ENCODE peak calls at places on chromosomes 4 and X, in nine cellular contexts. R is sigmoid colon, D is heart left ventricle, Z is left lung, B is stomach, O is upper lobe of right lung, P is right lobe of liver, Q is upper lobe of left lung, I is GM23338. J is an unnamed sample.

GRCh38 chrX:100413231-100413630 is 3.2 kb upstream of the PCDH19 start:
- DNase-seq in B (peak; percentile 44), Z (no peak), R (no peak), D (peak; percentile 48), O (no peak), Q (no peak), P (no peak), I (peak; percentile 80), J (no peak)

GRCh38 chr4:88112856-88113255 is 45.6 kb downstream of the ABCG2 start:
- DNase-seq in I (no peak), R (no peak), B (no peak), Z (no peak), P (no peak), O (no peak), D (no peak), Q (no peak), J (no peak)

GRCh38 chr4:71777891-71778290 is 6.0 kb downstream of the GC start:
- DNase-seq in P (no peak), Z (no peak), Q (no peak), O (no peak), R (no peak), B (no peak), I (no peak), D (no peak), J (no peak)

GRCh38 chr4:138188406-138189084 is 53.6 kb downstream of the SLC7A11 start:
- DNase-seq in Z (no peak), O (no peak), P (no peak), R (no peak), Q (no peak), B (no peak), I (no peak), D (no peak), J (no peak)

GRCh38 chrX:105610401-105610800 is 211.9 kb upstream of the NRK start:
- DNase-seq in I (no peak), Z (no peak), P (no peak), R (no peak), Q (no peak), O (no peak), B (no peak), D (no peak), J (no peak)

GRCh38 chrX:124406294-124407013 is 60.1 kb downstream of the SH2D1A start:
- DNase-seq in Z (no peak), P (peak; percentile 45), D (peak; percentile 29), B (peak; percentile 51), Q (no peak), I (peak; percentile 65), O (no peak), R (peak; percentile 64), J (peak; percentile 51)

GRCh38 chr4:139266583-139267257 is 13.3 kb downstream of the MGARP start:
- DNase-seq in I (peak; percentile 26), Q (no peak), P (peak; percentile 62), O (peak; percentile 84), R (peak; percentile 90), D (peak; percentile 86), Z (peak; percentile 84), B (peak; percentile 71), J (no peak)

GRCh38 chrX:153416781-153417180 is 5.5 kb downstream of the ZFP92 start:
- DNase-seq in Z (no peak), D (no peak), P (no peak), B (no peak), O (no peak), R (no peak), Q (no peak), I (no peak), J (no peak)

GRCh38 chr4:157886650-157887049 is 286.2 kb downstream of the GASK1B start:
- DNase-seq in D (no peak), Z (no peak), R (no peak), O (no peak), B (no peak), Q (no peak), I (no peak), P (no peak), J (no peak)

GRCh38 chr4:54586343-54586953 is 71.3 kb upstream of the KIT start:
- DNase-seq in D (no peak), Q (no peak), P (no peak), B (no peak), I (no peak), Z (no peak), R (no peak), O (no peak), J (no peak)

GRCh38 chr4:144646523-144647094 is 653 bp downstream of the HHIP start:
- DNase-seq in B (no peak), Q (peak; percentile 55), I (peak; percentile 33), P (no peak), Z (peak; percentile 70), D (no peak), R (no peak), O (no peak), J (no peak)

GRCh38 chr4:124060261-124060918 is 652.1 kb downstream of the ANKRD50 start:
- DNase-seq in R (peak; percentile 88), Q (no peak), B (peak; percentile 27), P (peak; percentile 39), I (peak; percentile 1), O (no peak), Z (no peak), D (peak; percentile 53), J (no peak)

GRCh38 chr4:150164956-150165355 is 86.7 kb downstream of the DCLK2 start:
- DNase-seq in Q (no peak), Z (no peak), O (no peak), B (no peak), P (no peak), R (no peak), I (no peak), D (no peak), J (no peak)

GRCh38 chrX:85017721-85018120 is 14.0 kb downstream of the APOOL start:
- DNase-seq in R (no peak), Q (no peak), D (no peak), I (no peak), Z (no peak), P (no peak), B (no peak), O (no peak), J (no peak)

GRCh38 chrX:96372313-96373046 is 312.2 kb upstream of the DIAPH2 start:
- DNase-seq in I (peak; percentile 67), D (no peak), O (no peak), P (no peak), Q (no peak), Z (no peak), R (no peak), B (no peak), J (no peak)

GRCh38 chr4:149708513-149709175 is 107.0 kb downstream of the IQCM start:
- DNase-seq in I (no peak), P (no peak), R (no peak), Z (no peak), D (no peak), Q (no peak), O (no peak), B (no peak), J (no peak)

GRCh38 chrX:135512508-135513139 is 7.8 kb upstream of the INTS6L start:
- DNase-seq in D (no peak), O (no peak), Z (no peak), Q (no peak), B (no peak), I (no peak), R (no peak), P (no peak), J (no peak)

GRCh38 chr4:159506801-159507517 is 404.1 kb downstream of the RAPGEF2 start:
- DNase-seq in Z (no peak), D (no peak), I (no peak), R (no peak), O (no peak), Q (no peak), B (no peak), P (no peak), J (no peak)

GRCh38 chrX:78527263-78527662 is 131.9 kb downstream of the RTL3 start:
- DNase-seq in Q (no peak), R (no peak), D (no peak), P (no peak), Z (no peak), O (no peak), I (no peak), B (no peak), J (no peak)

GRCh38 chr4:61193863-61194262 is 6.3 kb upstream of the ADGRL3 start:
- DNase-seq in Q (no peak), Z (no peak), D (no peak), P (no peak), I (no peak), R (no peak), B (no peak), O (no peak), J (no peak)
- H3K4me3 ChIP-seq in Q (no peak overlapping the region), Z (no peak overlapping the region), D (no peak overlapping the region), P (no peak overlapping the region), I (no peak overlapping the region), R (no peak overlapping the region), B (no peak overlapping the region), O (no peak overlapping the region), J (no peak overlapping the region)

GRCh38 chr4:80466618-80467017 is 131.1 kb downstream of the CFAP299 start:
- DNase-seq in D (no peak), Z (no peak), I (no peak), O (no peak), R (no peak), P (no peak), B (no peak), Q (no peak), J (no peak)

GRCh38 chr4:80475236-80475635 is 139.7 kb downstream of the CFAP299 start:
- DNase-seq in Z (no peak), D (no peak), B (no peak), I (no peak), R (no peak), Q (no peak), P (no peak), O (no peak), J (no peak)

GRCh38 chr4:80475781-80476180 is 140.3 kb downstream of the CFAP299 start:
- DNase-seq in B (no peak), Q (no peak), P (no peak), I (no peak), D (no peak), R (no peak), Z (no peak), O (no peak), J (no peak)

DNA sequence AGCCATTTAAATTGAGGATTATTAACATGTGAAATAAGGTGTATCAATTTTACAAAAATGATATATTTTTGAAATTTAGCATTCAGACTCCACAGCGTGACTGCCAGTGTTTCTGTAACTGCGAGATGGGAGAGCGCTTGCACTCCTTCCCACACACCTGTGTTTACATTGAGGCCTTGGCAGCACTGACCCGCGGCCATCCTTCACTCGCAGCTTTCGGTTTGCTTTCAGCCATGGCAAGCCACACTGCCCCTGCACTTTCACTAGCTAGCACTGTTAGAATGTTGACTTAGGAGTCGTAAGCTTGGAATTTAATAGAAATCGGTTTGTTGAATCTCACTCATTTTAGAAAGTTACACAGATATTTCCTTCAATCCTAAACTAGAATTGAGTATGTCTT is 136.2 kb downstream of the CFAP299 start:
- DNase-seq in Q (peak; percentile 8), O (peak; percentile 69), D (no peak), I (peak; percentile 68), R (peak; percentile 71), B (peak; percentile 52), P (peak; percentile 54), Z (peak; percentile 76), J (no peak)
- H3K27ac ChIP-seq in Q (no peak overlapping the region), O (no peak overlapping the region), D (no peak overlapping the region), I (peak overlapping the region; percentile 85), R (no peak overlapping the region), B (no peak overlapping the region), P (no peak overlapping the region), Z (no peak overlapping the region), J (no peak overlapping the region)

GRCh38 chr4:166657261-166657660 is 577.0 kb downstream of the SPOCK3 start:
- DNase-seq in P (no peak), D (no peak), Q (no peak), B (no peak), R (no peak), I (no peak), O (no peak), Z (no peak), J (no peak)
- H3K4me3 ChIP-seq in P (no peak overlapping the region), D (no peak overlapping the region), Q (no peak overlapping the region), B (no peak overlapping the region), R (no peak overlapping the region), I (no peak overlapping the region), O (no peak overlapping the region), Z (no peak overlapping the region), J (no peak overlapping the region)

GRCh38 chr4:1212546-1213335 is 36.2 kb downstream of the CTBP1 start:
- DNase-seq in O (no peak), R (peak; percentile 68), D (peak; percentile 19), Q (peak; percentile 67), P (no peak), I (no peak), B (no peak), Z (peak; percentile 72), J (no peak)
- H3K27ac ChIP-seq in O (peak overlapping the region; percentile 51), R (peak overlapping the region; percentile 79), D (no peak overlapping the region), Q (peak overlapping the region; percentile 26), P (no peak overlapping the region), I (no peak overlapping the region), B (peak overlapping the region; percentile 59), Z (peak overlapping the region; percentile 42), J (no peak overlapping the region)